ENCODE peak calls at places on chromosome 15, in four cellular contexts. L is PC-3, X is A549, Z is HFF-Myc. I is an unnamed sample.

GRCh38 chr15:65421360-65422215 is 1.2 kb downstream of the IGDCC4 start:
- DNase-seq in L (peak), X (no peak), Z (no peak), I (no peak)

GRCh38 chr15:90881978-90882721 is 2.2 kb upstream of the FES start:
- DNase-seq in L (no peak), X (no peak), Z (no peak), I (no peak)

GRCh38 chr15:70096215-70096974 is 1.3 kb downstream of the TLE3 start:
- DNase-seq in L (peak), X (peak), Z (no peak), I (no peak)

GRCh38 chr15:79978260-79978659 is 7.3 kb upstream of the BCL2A1 start:
- DNase-seq in L (no peak), X (no peak), Z (no peak), I (no peak)

GRCh38 chr15:58686286-58686685 is 63.2 kb downstream of the ADAM10 start:
- DNase-seq in L (no peak), X (no peak), Z (no peak), I (no peak)

GRCh38 chr15:58383876-58384275 is 47.9 kb upstream of the LIPC start:
- DNase-seq in L (no peak), X (no peak), Z (no peak), I (no peak)

GRCh38 chr15:43251185-43251862 is 15.4 kb downstream of the TGM5 start:
- DNase-seq in L (no peak), X (no peak), Z (no peak), I (no peak)

GRCh38 chr15:91054791-91055190 is 32.4 kb upstream of the VPS33B start:
- DNase-seq in L (no peak), X (no peak), Z (no peak), I (no peak)

GRCh38 chr15:43165801-43166325 is 19.3 kb upstream of the CCNDBP1 start:
- DNase-seq in L (no peak), X (no peak), Z (no peak), I (no peak)

GRCh38 chr15:31202953-31203352 is 101.4 kb upstream of the TRPM1 start:
- DNase-seq in L (no peak), X (no peak), Z (no peak), I (no peak)

GRCh38 chr15:59739557-59740186 is 50.6 kb upstream of the BNIP2 start:
- DNase-seq in L (no peak), X (no peak), Z (no peak), I (no peak)

GRCh38 chr15:59746777-59747176 is 57.7 kb upstream of the BNIP2 start:
- DNase-seq in L (no peak), X (no peak), Z (no peak), I (no peak)

GRCh38 chr15:59738676-59739075 is 49.6 kb upstream of the BNIP2 start:
- DNase-seq in L (peak), X (no peak), Z (no peak), I (peak)

GRCh38 chr15:59736181-59736580 is 47.1 kb upstream of the BNIP2 start:
- DNase-seq in L (no peak), X (peak), Z (no peak), I (no peak)

GRCh38 chr15:59741274-59741906 is 52.3 kb upstream of the BNIP2 start:
- DNase-seq in L (peak), X (peak), Z (no peak), I (peak)
- TF ChIP-seq CTCF in L (peak), X (peak), Z (peak), I (peak)

GRCh38 chr15:74844319-74845207 is 1.6 kb upstream of the ULK3 start:
- DNase-seq in L (no peak), X (no peak), Z (no peak), I (no peak)
- H3K4me3 ChIP-seq in L (no peak), X (no peak), Z (no peak), I (no peak)

GRCh38 chr15:63402498-63403253 is 21.0 kb upstream of the CA12 start:
- DNase-seq in L (peak), X (peak), Z (no peak), I (no peak)
- TF ChIP-seq CTCF in L (peak), X (peak), Z (peak), I (peak)

DNA sequence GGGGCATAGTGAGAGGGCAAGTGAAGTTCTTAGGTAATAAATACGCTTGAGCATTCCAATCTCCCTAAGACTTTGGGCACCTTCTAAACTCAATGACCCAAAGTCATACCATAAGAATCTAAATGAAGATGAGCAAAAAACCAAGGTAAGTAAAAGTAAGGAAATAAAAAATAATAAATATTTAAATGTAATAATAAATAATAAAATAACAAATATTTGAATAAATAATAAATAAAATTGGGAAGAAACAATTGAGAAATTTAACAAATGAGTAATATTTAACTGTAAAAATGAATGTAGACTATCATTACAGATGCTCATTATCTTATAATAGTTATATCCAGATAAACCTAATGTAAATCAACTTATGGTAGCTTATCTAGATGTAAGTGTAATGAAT is 391.7 kb downstream of the WDR72 start:
- DNase-seq in L (no peak), X (no peak), Z (no peak), I (no peak)
- H3K4me3 ChIP-seq in L (no peak), X (no peak), Z (no peak), I (no peak)

I was measured in LNCaP clone FGC.